ENCODE peak calls at places on chromosomes 13 and 19, in five cellular contexts. Y is IMR-90, C is astrocyte, B is thyroid gland, W is transverse colon. N is an unnamed sample.

GRCh38 chr13:96781141-96781540 is 213.1 kb downstream of the OXGR1 start:
- DNase-seq in W (no peak), Y (no peak), B (no peak), C (no peak), N (no peak)

GRCh38 chr13:35839746-35840273 is 291.4 kb downstream of the DCLK1 start:
- DNase-seq in B (no peak), W (no peak), C (no peak), Y (no peak), N (no peak)

GRCh38 chr13:72384879-72385278 is 342.6 kb downstream of the MZT1 start:
- DNase-seq in B (no peak), W (no peak), Y (peak; percentile 1), C (peak; percentile 48), N (no peak)

GRCh38 chr19:54142166-54142780 is 4.7 kb downstream of the CNOT3 start:
- DNase-seq in C (peak; percentile 6), B (peak; percentile 58), Y (peak; percentile 46), W (no peak), N (no peak)

GRCh38 chr19:14085309-14085995 is at the start of gene C19orf67:
- DNase-seq in C (no peak), Y (no peak), B (no peak), W (no peak), N (no peak)

GRCh38 chr13:47480121-47480520 is 521.0 kb downstream of the SUCLA2 start:
- DNase-seq in B (no peak), Y (peak; percentile 96), C (peak; percentile 93), W (no peak), N (no peak)

GRCh38 chr13:111099292-111099691 is 15.8 kb upstream of the ARHGEF7 start:
- DNase-seq in W (no peak), Y (no peak), C (no peak), B (no peak), N (no peak)

GRCh38 chr13:20360835-20361412 is 128.8 kb upstream of the GJB6 start:
- DNase-seq in Y (no peak), C (peak; percentile 60), W (no peak), B (no peak), N (no peak)

GRCh38 chr13:19863323-19864017 is at the start of gene ZMYM5:
- DNase-seq in C (peak; percentile 99), W (peak; percentile 99), B (peak; percentile 98), Y (peak; percentile 99), N (peak; percentile 99)

GRCh38 chr19:37095859-37096258 is 17.6 kb downstream of the ZNF420 start:
- DNase-seq in W (no peak), B (no peak), Y (no peak), C (peak; percentile 2), N (no peak)

GRCh38 chr19:58182577-58182988 is 278 bp upstream of the ZNF274 start:
- DNase-seq in B (no peak), W (no peak), Y (no peak), C (no peak), N (no peak)

GRCh38 chr19:57786286-57786685 is 16.8 kb downstream of the ZNF586 start:
- DNase-seq in C (no peak), W (no peak), Y (no peak), B (no peak), N (no peak)

GRCh38 chr13:110306960-110307696 is at the start of the genes COL4A1 and COL4A2:
- DNase-seq in Y (peak; percentile 77), B (peak; percentile 70), C (peak; percentile 66), W (peak; percentile 61), N (peak; percentile 83)

GRCh38 chr19:41532526-41532925 is 43.4 kb upstream of the CEACAM21 start:
- DNase-seq in B (no peak), C (no peak), W (no peak), Y (no peak), N (no peak)
- H3K4me1 ChIP-seq in B (peaks cover 4% of the 10 kb centered on the region), C (no peaks in the 10 kb centered on the region), W (no peaks in the 10 kb centered on the region), Y (no peaks in the 10 kb centered on the region), N (peaks cover 5% of the 10 kb centered on the region)

GRCh38 chr13:70795484-70795883 is 687.2 kb upstream of the KLHL1 start:
- DNase-seq in C (no peak), Y (no peak), B (no peak), W (no peak), N (no peak)

DNA sequence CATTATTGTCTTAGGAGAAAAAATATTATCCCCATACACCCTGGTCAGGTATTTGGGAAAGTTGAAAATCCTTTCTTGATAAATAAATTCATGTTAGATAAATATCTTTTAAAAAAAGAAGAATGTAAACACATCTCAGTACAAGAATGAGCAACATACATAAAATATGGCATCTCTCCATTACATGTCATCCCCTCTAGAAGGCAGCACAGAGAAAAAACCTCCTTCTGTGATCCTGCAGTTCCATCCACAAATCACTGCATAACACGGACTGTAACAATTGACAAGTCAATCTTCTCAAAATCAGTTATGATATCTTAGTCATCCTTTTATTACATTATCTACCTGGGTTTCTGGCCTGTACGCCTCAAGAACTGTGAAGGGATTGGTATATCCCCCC is 683.9 kb upstream of the KLHL1 start:
- DNase-seq in B (no peak), Y (no peak), C (no peak), W (no peak), N (no peak)
- TF ChIP-seq CTCF in B (no peak), Y (no peak), C (no peak), W (no peak), N (no peak)

GRCh38 chr13:40648841-40649240 is 17.6 kb downstream of the FOXO1 start:
- DNase-seq in B (no peak), C (no peak), W (no peak), Y (no peak), N (no peak)
- H3K4me1 ChIP-seq in B (peaks cover 81% of the 10 kb centered on the region), C (peaks cover 4% of the 10 kb centered on the region), W (peaks cover 58% of the 10 kb centered on the region), Y (no peaks in the 10 kb centered on the region), N (peaks cover 71% of the 10 kb centered on the region)

DNA sequence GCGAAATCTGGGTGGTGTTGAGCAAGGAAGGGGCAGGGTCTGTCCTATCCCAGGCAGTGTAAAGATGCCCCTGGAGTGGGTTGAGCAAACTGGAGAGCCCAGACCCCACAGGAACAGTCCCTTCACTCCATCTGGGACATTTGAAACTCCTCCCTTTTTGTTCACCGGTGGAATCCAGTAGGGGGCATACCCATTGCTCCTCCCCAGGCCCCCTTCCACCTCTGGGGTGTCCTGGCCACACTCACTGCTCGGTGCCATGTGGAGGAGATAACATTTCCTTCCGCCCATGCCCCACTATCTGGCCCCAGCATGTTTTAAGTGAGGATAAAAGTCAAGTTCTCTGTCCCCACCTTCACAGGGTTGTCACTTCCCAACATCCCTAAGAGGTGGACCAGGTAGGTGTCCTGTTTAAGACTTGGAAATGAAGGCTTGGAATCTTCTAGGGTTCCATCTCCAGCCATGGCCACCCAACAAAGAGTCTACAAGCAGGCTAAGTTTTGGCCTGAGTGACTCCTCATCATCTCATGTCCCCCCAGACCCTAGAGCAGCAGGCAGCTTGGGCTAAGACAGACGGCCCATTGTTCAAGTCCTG is 9.2 kb downstream of the ZNF526 start:
- DNase-seq in C (no peak), B (no peak), Y (no peak), W (no peak), N (no peak)
- TF ChIP-seq CTCF in C (no peak), B (no peak), Y (no peak), W (no peak), N (no peak)

GRCh38 chr13:101452519-101453485 is at the start of gene ITGBL1:
- DNase-seq in Y (peak; percentile 25), W (no peak), B (peak; percentile 16), C (no peak), N (peak; percentile 23)
- H3K4me1 ChIP-seq in Y (peaks cover 35% of the 10 kb centered on the region), W (no peaks in the 10 kb centered on the region), B (no peaks in the 10 kb centered on the region), C (peaks cover 53% of the 10 kb centered on the region), N (no peaks in the 10 kb centered on the region)

GRCh38 chr19:42596391-42597071 is 1.8 kb upstream of the CEACAM8 start:
- DNase-seq in Y (no peak), C (no peak), B (peak; percentile 10), W (peak; percentile 39), N (peak; percentile 34)

GRCh38 chr19:42589792-42590191 is 4.9 kb downstream of the CEACAM8 start:
- DNase-seq in B (no peak), W (no peak), C (no peak), Y (no peak), N (no peak)

GRCh38 chr19:42595550-42596172 is 937 bp upstream of the CEACAM8 start:
- DNase-seq in C (no peak), W (no peak), B (no peak), Y (no peak), N (no peak)

GRCh38 chr19:42594617-42595489 is at the start of gene CEACAM8:
- DNase-seq in C (no peak), W (no peak), Y (no peak), B (no peak), N (no peak)
- TF ChIP-seq CTCF in C (no peak), W (no peak), Y (no peak), B (no peak), N (no peak)

GRCh38 chr19:16363852-16364230 is 39.2 kb downstream of the KLF2 start:
- DNase-seq in C (no peak), W (no peak), B (no peak), Y (no peak), N (no peak)

GRCh38 chr19:16361926-16362325 is 37.3 kb downstream of the KLF2 start:
- DNase-seq in Y (no peak), W (no peak), C (no peak), B (no peak), N (no peak)

GRCh38 chr19:16361254-16361653 is 36.6 kb downstream of the KLF2 start:
- DNase-seq in B (no peak), C (no peak), Y (no peak), W (no peak), N (no peak)

GRCh38 chr19:16364231-16364865 is 39.7 kb downstream of the KLF2 start:
- DNase-seq in Y (no peak), C (no peak), W (no peak), B (no peak), N (no peak)

GRCh38 chr19:16363133-16363851 is 38.7 kb downstream of the KLF2 start:
- DNase-seq in C (no peak), B (peak; percentile 69), W (peak; percentile 92), Y (no peak), N (no peak)
- H3K4me1 ChIP-seq in C (no peaks in the 10 kb centered on the region), B (peaks cover 12% of the 10 kb centered on the region), W (peaks cover 23% of the 10 kb centered on the region), Y (no peaks in the 10 kb centered on the region), N (peaks cover 27% of the 10 kb centered on the region)

DNA sequence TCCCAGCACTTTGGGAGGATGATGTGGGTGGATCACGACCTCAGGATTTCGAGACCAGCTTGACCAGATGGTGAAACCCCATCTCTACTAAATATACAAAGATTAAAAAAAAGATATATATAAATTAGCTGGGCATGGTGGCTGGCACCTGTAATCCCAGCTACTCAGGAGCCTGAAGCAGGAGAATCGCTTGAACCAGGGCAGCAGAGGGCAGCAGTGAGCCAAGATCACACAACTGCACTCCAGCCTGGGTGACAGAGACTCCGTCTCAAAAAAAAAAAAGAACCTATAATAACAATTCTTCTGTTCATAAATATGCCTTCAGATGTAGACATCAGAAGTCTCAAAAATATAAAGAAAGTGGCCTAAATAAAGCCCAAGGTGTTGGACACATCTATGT is 7.6 kb downstream of the ZNF737 start:
- DNase-seq in B (peak; percentile 75), Y (no peak), C (no peak), W (no peak), N (no peak)
- TF ChIP-seq CTCF in B (peak; percentile 66), Y (no peak), C (no peak), W (no peak), N (no peak)

DNA sequence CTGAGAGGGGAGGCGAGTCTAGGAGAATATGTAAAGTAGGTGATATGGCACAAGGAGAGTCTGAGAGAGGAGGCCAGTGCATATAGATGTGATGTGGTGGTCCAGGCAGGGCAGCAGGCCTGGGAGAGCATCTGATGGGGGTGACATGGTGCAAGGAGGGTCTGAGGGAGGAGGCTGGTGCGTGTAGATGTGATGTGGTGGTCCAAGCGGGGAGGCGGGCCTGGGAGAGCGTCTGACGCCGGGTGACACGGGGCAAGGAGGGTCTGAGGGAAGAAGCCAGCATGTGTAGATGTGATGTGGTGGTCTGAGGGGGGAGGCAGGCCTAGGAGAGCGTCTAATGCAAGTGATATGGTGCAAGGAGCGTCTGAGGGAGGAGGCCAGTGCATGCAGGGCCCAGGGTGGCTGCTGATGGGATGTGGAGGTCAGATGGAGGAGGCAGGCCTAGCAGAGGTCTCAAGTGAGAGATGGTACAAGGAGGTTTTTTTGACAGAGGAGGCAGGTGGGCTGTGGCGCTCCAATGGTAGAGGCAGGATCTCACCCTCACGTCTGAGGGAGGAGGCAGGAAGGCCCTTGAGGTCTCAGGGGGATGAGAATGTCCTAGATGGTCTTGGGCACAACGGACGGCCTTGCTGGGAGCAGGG is 16.2 kb downstream of the NFIC start:
- DNase-seq in B (no peak), Y (no peak), W (no peak), C (no peak), N (no peak)
- H3K4me1 ChIP-seq in B (peaks cover 42% of the 10 kb centered on the region), Y (peaks cover 28% of the 10 kb centered on the region), W (peaks cover 60% of the 10 kb centered on the region), C (peaks cover 5% of the 10 kb centered on the region), N (peaks cover 71% of the 10 kb centered on the region)